ENCODE peak calls at places on chromosomes 6 and 20, in ten cellular contexts. N, J, B, F, L, V, C, I, M and T are unnamed samples.

GRCh38 chr20:36543187-36544133 is 2.1 kb downstream of the MYL9 start:
- DNase-seq in C (no peak), M (peak), N (no peak), B (peak), F (no peak), I (peak), V (peak), L (no peak), J (no peak), T (peak)

GRCh38 chr6:20811112-20811746 is 277.0 kb downstream of the CDKAL1 start:
- DNase-seq in V (peak), B (peak), L (no peak), J (no peak), N (peak), I (peak), C (no peak), M (no peak), F (no peak), T (no peak)

GRCh38 chr6:26016326-26017275 is 54.0 kb downstream of the TRIM38 start:
- DNase-seq in B (no peak), J (no peak), M (no peak), V (no peak), F (no peak), I (no peak), N (no peak), C (no peak), L (no peak), T (no peak)

GRCh38 chr6:142297996-142298753 is 3.6 kb upstream of the ADGRG6 start:
- DNase-seq in M (no peak), B (peak), F (no peak), J (no peak), I (peak), N (no peak), C (no peak), V (no peak), L (no peak), T (no peak)

GRCh38 chr20:57346477-57346876 is 4.6 kb upstream of the RAE1 start:
- DNase-seq in L (peak), B (peak), C (no peak), J (peak), I (peak), N (peak), F (no peak), V (peak), M (peak), T (peak)

GRCh38 chr20:23268792-23269354 is 81.7 kb upstream of the NXT1 start:
- DNase-seq in V (no peak), J (no peak), C (no peak), B (no peak), N (no peak), F (no peak), L (no peak), I (no peak), M (no peak), T (no peak)

GRCh38 chr6:19995575-19996257 is 158.5 kb downstream of the ID4 start:
- DNase-seq in C (no peak), N (peak), B (no peak), J (no peak), I (no peak), F (no peak), L (no peak), M (no peak), V (no peak), T (no peak)

GRCh38 chr6:31822038-31822821 is 5.3 kb upstream of the HSPA1B start:
- DNase-seq in J (peak), L (peak), I (peak), F (peak), C (peak), N (peak), B (peak), V (peak), M (peak), T (peak)

GRCh38 chr6:134797400-134798113 is 152.3 kb downstream of the ALDH8A1 start:
- DNase-seq in I (no peak), F (no peak), L (no peak), N (peak), B (no peak), M (no peak), J (no peak), C (no peak), V (no peak), T (no peak)

GRCh38 chr20:14757728-14758127 is 420.3 kb upstream of the FLRT3 start:
- DNase-seq in M (no peak), F (no peak), C (no peak), V (no peak), L (no peak), N (no peak), B (no peak), I (no peak), J (no peak), T (no peak)

GRCh38 chr20:58447733-58448391 is 58.8 kb downstream of the VAPB start:
- DNase-seq in N (peak), C (no peak), I (peak), B (peak), J (peak), F (no peak), M (no peak), L (no peak), V (no peak), T (no peak)

GRCh38 chr6:142322504-142323198 is 20.8 kb downstream of the ADGRG6 start:
- DNase-seq in N (no peak), F (no peak), V (no peak), L (no peak), B (peak), I (no peak), C (no peak), J (no peak), M (no peak), T (no peak)

GRCh38 chr6:22966711-22967110 is 397.3 kb downstream of the HDGFL1 start:
- DNase-seq in C (no peak), J (no peak), N (no peak), F (no peak), B (no peak), V (no peak), L (no peak), I (no peak), M (no peak), T (no peak)

GRCh38 chr6:51584163-51584562 is 503.2 kb downstream of the PKHD1 start:
- DNase-seq in L (no peak), V (no peak), B (no peak), M (no peak), F (no peak), J (no peak), C (no peak), N (no peak), I (no peak), T (no peak)

GRCh38 chr20:37542281-37542680 is 14.6 kb upstream of the BLCAP start:
- DNase-seq in N (no peak), J (no peak), F (no peak), V (no peak), M (no peak), I (no peak), B (no peak), L (no peak), C (no peak), T (no peak)

GRCh38 chr6:151149788-151150187 is 90.0 kb upstream of the AKAP12 start:
- DNase-seq in F (no peak), I (no peak), J (no peak), B (no peak), L (no peak), C (no peak), N (no peak), V (no peak), M (no peak), T (no peak)

GRCh38 chr6:135182993-135183531 is 2.0 kb downstream of the MYB start:
- DNase-seq in J (peak), I (no peak), F (no peak), B (no peak), M (no peak), L (no peak), C (no peak), V (no peak), N (no peak), T (no peak)

GRCh38 chr6:119347466-119348307 is 1.9 kb downstream of the MAN1A1 start:
- DNase-seq in I (peak), B (peak), J (peak), N (no peak), C (no peak), V (no peak), M (no peak), L (no peak), F (no peak), T (peak)

GRCh38 chr20:41616228-41616627 is 1.9 kb downstream of the CHD6 start:
- DNase-seq in B (peak), I (peak), L (no peak), J (no peak), C (peak), N (no peak), F (no peak), V (no peak), M (no peak), T (no peak)

GRCh38 chr6:69378326-69378725 is 418.5 kb downstream of the LMBRD1 start:
- DNase-seq in V (no peak), C (no peak), L (no peak), J (no peak), M (no peak), F (no peak), N (no peak), I (no peak), B (no peak), T (no peak)

GRCh38 chr6:81842254-81842653 is 89.8 kb upstream of the TENT5A start:
- DNase-seq in F (no peak), N (no peak), J (no peak), V (no peak), L (no peak), C (no peak), I (no peak), B (peak), M (no peak), T (no peak)

GRCh38 chr6:37456126-37456525 is 23.1 kb downstream of the CMTR1 start:
- DNase-seq in B (peak), V (peak), J (no peak), I (peak), N (no peak), F (no peak), L (no peak), C (no peak), M (no peak), T (no peak)

GRCh38 chr20:39282619-39283092 is 320.5 kb downstream of the DHX35 start:
- DNase-seq in C (no peak), B (no peak), F (no peak), J (no peak), V (no peak), L (no peak), N (no peak), M (no peak), I (no peak), T (no peak)

GRCh38 chr20:58058421-58059140 is 169.9 kb downstream of the ANKRD60 start:
- DNase-seq in B (no peak), I (no peak), N (no peak), M (no peak), J (no peak), F (no peak), V (no peak), L (no peak), C (no peak), T (no peak)

GRCh38 chr6:56938634-56939294 is 16.1 kb upstream of the BEND6 start:
- DNase-seq in I (peak), C (no peak), V (peak), F (no peak), L (no peak), N (no peak), J (no peak), B (peak), M (no peak), T (peak)

GRCh38 chr20:58213112-58213511 is 15.3 kb downstream of the ANKRD60 start:
- DNase-seq in F (peak), N (no peak), I (peak), C (no peak), V (no peak), M (no peak), B (no peak), L (no peak), J (no peak), T (no peak)

GRCh38 chr6:159729598-159729997 is 2.3 kb downstream of the WTAP start:
- DNase-seq in N (peak), V (no peak), L (no peak), F (no peak), M (no peak), B (peak), I (peak), C (no peak), J (no peak), T (no peak)

GRCh38 chr6:3370361-3371221 is 86.3 kb downstream of the SLC22A23 start:
- DNase-seq in V (no peak), J (no peak), I (no peak), L (no peak), C (no peak), M (no peak), B (no peak), F (no peak), N (no peak), T (no peak)

GRCh38 chr6:37536462-37537225 is 37.0 kb upstream of the CCDC167 start:
- DNase-seq in N (peak), L (no peak), M (no peak), F (no peak), B (no peak), C (no peak), V (no peak), J (no peak), I (no peak), T (no peak)

GRCh38 chr20:3696200-3696599 is 14.4 kb upstream of the ADAM33 start:
- DNase-seq in V (no peak), F (no peak), B (no peak), I (no peak), J (no peak), C (no peak), M (no peak), N (no peak), L (no peak), T (no peak)

GRCh38 chr6:150273457-150274309 is 95.1 kb upstream of the IYD start:
- DNase-seq in B (no peak), I (no peak), M (no peak), F (no peak), N (no peak), J (no peak), C (no peak), V (no peak), L (no peak), T (no peak)

GRCh38 chr6:83867527-83868161 is 8.2 kb downstream of the CYB5R4 start:
- DNase-seq in N (no peak), C (no peak), L (no peak), F (no peak), J (no peak), M (no peak), B (peak), I (peak), V (no peak), T (no peak)

GRCh38 chr20:11054266-11055025 is 380.6 kb upstream of the JAG1 start:
- DNase-seq in L (no peak), F (no peak), V (no peak), C (no peak), I (no peak), N (no peak), M (no peak), J (no peak), B (no peak), T (no peak)

GRCh38 chr6:112243861-112244415 is 10.4 kb downstream of the LAMA4 start:
- DNase-seq in N (no peak), J (no peak), C (no peak), B (no peak), V (no peak), M (no peak), I (no peak), F (no peak), L (no peak), T (no peak)

GRCh38 chr20:21396921-21397340 is 395 bp downstream of the NKX2-4 start:
- DNase-seq in C (no peak), N (no peak), L (no peak), J (no peak), M (no peak), B (no peak), I (no peak), V (no peak), F (no peak), T (no peak)

GRCh38 chr6:163392533-163392932 is 22.0 kb upstream of the QKI start:
- DNase-seq in V (no peak), L (no peak), J (no peak), I (peak), N (peak), M (no peak), C (no peak), F (no peak), B (peak), T (no peak)

GRCh38 chr6:89927788-89928565 is 33.7 kb downstream of the GJA10 start:
- DNase-seq in L (no peak), J (no peak), M (no peak), V (no peak), B (peak), C (no peak), N (no peak), I (no peak), F (no peak), T (no peak)

GRCh38 chr6:53109612-53110011 is 39.0 kb downstream of the GCM1 start:
- DNase-seq in C (no peak), M (no peak), L (no peak), B (no peak), N (no peak), I (no peak), V (no peak), F (no peak), J (no peak), T (no peak)